ENCODE peak calls at places on chromosomes 13 and 19, in ten cellular contexts. C is activated CD4-positive, alpha-beta T cell treated with anti-CD3 and anti-CD28 coated beads for 36 hours; S is left cardiac atrium; Z is astrocyte of the spinal cord; B is RWPE1; K is skeletal muscle cell; X is fibroblast of the conjunctiva; J is stimulated activated CD4-positive, alpha-beta T cell treated with anti-CD3 and anti-CD28 coated beads, Interleukin-2, amount 100 ng/mL, for 48 hours; E is nephron progenitor cell; Y is T-helper 2 cell. L is an unnamed sample.

GRCh38 chr19:29622191-29623070 is 16.3 kb downstream of the POP4 start:
- DNase-seq in K (no peak), E (no peak), B (no peak), Y (no peak), X (no peak), J (no peak), Z (peak; percentile 10), C (peak; percentile 65), S (no peak), L (no peak)

GRCh38 chr19:17654993-17655392 is 33.2 kb downstream of the UNC13A start:
- DNase-seq in E (no peak), K (no peak), Y (no peak), S (peak; percentile 12), B (peak; percentile 71), Z (no peak), C (peak; percentile 39), J (no peak), X (no peak), L (no peak)

GRCh38 chr13:102768914-102769313 is 4.7 kb downstream of the TEX30 start:
- DNase-seq in S (no peak), E (no peak), C (no peak), B (no peak), K (no peak), Y (no peak), Z (no peak), X (no peak), J (no peak), L (no peak)

GRCh38 chr13:109357751-109358150 is 428.6 kb downstream of the IRS2 start:
- DNase-seq in K (no peak), E (no peak), Y (no peak), J (no peak), B (no peak), X (no peak), C (no peak), S (no peak), Z (peak; percentile 92), L (no peak)

GRCh38 chr19:40231544-40232424 is 5.3 kb upstream of the CCNP start:
- DNase-seq in J (no peak), E (peak; percentile 50), C (no peak), Z (no peak), K (no peak), S (peak; percentile 56), B (no peak), X (no peak), Y (no peak), L (no peak)

GRCh38 chr13:44401577-44401976 is 28.0 kb downstream of the SERP2 start:
- DNase-seq in S (no peak), E (no peak), X (no peak), C (no peak), B (no peak), K (no peak), Z (no peak), Y (no peak), J (no peak), L (no peak)

GRCh38 chr19:16627194-16627927 is 643 bp downstream of the MED26 start:
- DNase-seq in J (no peak), C (peak; percentile 30), Z (no peak), K (no peak), E (peak; percentile 32), B (peak; percentile 25), X (no peak), Y (no peak), S (peak; percentile 31), L (no peak)

GRCh38 chr19:52622261-52622660 is 15.9 kb downstream of the ZNF83 start:
- DNase-seq in Y (no peak), X (no peak), B (no peak), C (no peak), Z (no peak), K (no peak), E (no peak), J (no peak), S (no peak), L (no peak)

GRCh38 chr19:29702161-29702957 is 12.7 kb downstream of the C19orf12 start:
- DNase-seq in C (no peak), E (no peak), J (no peak), S (no peak), Z (no peak), K (no peak), B (no peak), Y (no peak), X (no peak), L (no peak)